ENCODE peak calls at places on chromosome 22, in four cellular contexts. C is neural progenitor cell, J is NCI-H69, S is GM12865. E is an unnamed sample.

GRCh38 chr22:40451230-40451629 is 80.8 kb downstream of the SGSM3 start:
- DNase-seq in C (no peak), J (no peak), S (no peak), E (no peak)

GRCh38 chr22:24310969-24311368 is 40.3 kb downstream of the SPECC1L start:
- DNase-seq in C (no peak), J (peak), S (no peak), E (no peak)

GRCh38 chr22:50701076-50701419 is 28.4 kb downstream of the SHANK3 start:
- DNase-seq in C (no peak), J (no peak), S (no peak), E (no peak)

GRCh38 chr22:17717708-17718107 is 56.6 kb downstream of the BID start:
- DNase-seq in C (no peak), J (no peak), S (no peak), E (no peak)

GRCh38 chr22:39180566-39180965 is 28.1 kb upstream of the CBX7 start:
- DNase-seq in C (no peak), J (no peak), S (no peak), E (no peak)

GRCh38 chr22:50691521-50691920 is 18.9 kb downstream of the SHANK3 start:
- DNase-seq in C (peak), J (peak), S (peak), E (no peak)

GRCh38 chr22:42270178-42270511 is 308 bp downstream of the TCF20 start:
- DNase-seq in C (no peak), J (peak), S (peak), E (no peak)

GRCh38 chr22:23894710-23895598 is 771 bp downstream of the MIF start:
- DNase-seq in C (peak), J (peak), S (peak), E (no peak)

GRCh38 chr22:39317084-39317755 is 2.2 kb downstream of the RPL3 start:
- DNase-seq in C (no peak), J (no peak), S (peak), E (no peak)

GRCh38 chr22:22235564-22235963 is 9.0 kb upstream of the VPREB1 start:
- DNase-seq in C (peak), J (peak), S (peak), E (no peak)

GRCh38 chr22:29713156-29713715 is 6.6 kb upstream of the CABP7 start:
- DNase-seq in C (no peak), J (peak), S (no peak), E (no peak)

GRCh38 chr22:25482091-25482760 is 82.2 kb upstream of the GRK3 start:
- DNase-seq in C (no peak), J (no peak), S (no peak), E (no peak)

GRCh38 chr22:50276143-50276542 is 6.0 kb upstream of the MAPK11 start:
- DNase-seq in C (no peak), J (peak), S (peak), E (no peak)

GRCh38 chr22:40666151-40666848 is 13.0 kb upstream of the MCHR1 start:
- DNase-seq in C (no peak), J (peak), S (no peak), E (no peak)

GRCh38 chr22:49303781-49304461 is 523.8 kb downstream of the BRD1 start:
- DNase-seq in C (no peak), J (no peak), S (no peak), E (no peak)

GRCh38 chr22:17436981-17437410 is 67.7 kb downstream of the CECR2 start:
- DNase-seq in C (peak), J (peak), S (no peak), E (no peak)

GRCh38 chr22:30224161-30224857 is 22.2 kb downstream of the LIF start:
- DNase-seq in C (no peak), J (peak), S (peak), E (no peak)

GRCh38 chr22:37560682-37561208 is 465 bp downstream of the CDC42EP1 start:
- DNase-seq in C (peak), J (no peak), S (no peak), E (no peak)

GRCh38 chr22:38572065-38572464 is 2.1 kb upstream of the DMC1 start:
- DNase-seq in C (peak), J (peak), S (peak), E (no peak)

GRCh38 chr22:36331912-36332622 is 55.7 kb downstream of the MYH9 start:
- DNase-seq in C (no peak), J (no peak), S (peak), E (no peak)

GRCh38 chr22:33116846-33117547 is 58.8 kb upstream of the SYN3 start:
- DNase-seq in C (no peak), J (no peak), S (no peak), E (no peak)

GRCh38 chr22:17576475-17576874 is 13.2 kb downstream of the SLC25A18 start:
- DNase-seq in C (no peak), J (peak), S (no peak), E (no peak)

GRCh38 chr22:46336119-46337078 is 885 bp downstream of the TRMU start:
- DNase-seq in C (peak), J (peak), S (peak), E (no peak)

GRCh38 chr22:41664490-41664889 is 24.2 kb downstream of the SNU13 start:
- DNase-seq in C (no peak), J (no peak), S (no peak), E (no peak)

GRCh38 chr22:25452116-25452700 is 112.3 kb upstream of the GRK3 start:
- DNase-seq in C (no peak), J (no peak), S (no peak), E (no peak)

GRCh38 chr22:24087071-24087795 is 76.1 kb downstream of the CABIN1 start:
- DNase-seq in C (no peak), J (no peak), S (no peak), E (no peak)

GRCh38 chr22:20080776-20081654 is 974 bp downstream of the DGCR8 start:
- DNase-seq in C (peak), J (peak), S (peak), E (peak)

GRCh38 chr22:37739000-37739399 is 42.2 kb downstream of the TRIOBP start:
- DNase-seq in C (no peak), J (no peak), S (no peak), E (no peak)

GRCh38 chr22:41361716-41362310 is 19.9 kb upstream of the TEF start:
- DNase-seq in C (no peak), J (no peak), S (no peak), E (no peak)

E was measured in brain pericyte.